ENCODE peak calls at places on chromosomes 11 and 22, in ten cellular contexts. U is fibroblast of mammary gland, Y is fibroblast of the aortic adventitia, N is cardiac muscle cell, I is uterus, B is PC-3, J is gastrocnemius medialis, M is AG10803, G is small intestine, V is stomach. W is an unnamed sample.

GRCh38 chr11:126886636-126887035 is 113.9 kb downstream of the KIRREL3 start:
- DNase-seq in U (no peak), Y (no peak), N (no peak), I (no peak), B (no peak), J (no peak), M (peak; percentile 36), G (no peak), V (no peak), W (no peak)

GRCh38 chr11:103624708-103625623 is 411.5 kb upstream of the DDI1 start:
- DNase-seq in U (peak; percentile 99), Y (peak; percentile 99), N (peak; percentile 93), I (no peak), B (peak; percentile 96), J (no peak), M (peak; percentile 97), G (no peak), V (no peak), W (no peak)

GRCh38 chr11:102513869-102514268 is 16.7 kb downstream of the MMP7 start:
- DNase-seq in U (peak; percentile 54), Y (peak; percentile 74), N (peak; percentile 48), I (peak; percentile 80), B (no peak), J (peak; percentile 56), M (peak; percentile 51), G (peak; percentile 74), V (no peak), W (peak; percentile 61)

GRCh38 chr11:33722579-33723234 is 13.5 kb downstream of the CD59 start:
- DNase-seq in U (peak; percentile 89), Y (peak; percentile 59), N (peak; percentile 32), I (no peak), B (peak; percentile 86), J (no peak), M (peak; percentile 74), G (no peak), V (no peak), W (peak; percentile 62)

GRCh38 chr22:24421428-24421931 is 5.9 kb upstream of the ADORA2A start:
- DNase-seq in U (no peak), Y (no peak), N (no peak), I (no peak), B (peak; percentile 14), J (no peak), M (no peak), G (peak; percentile 44), V (no peak), W (peak; percentile 49)

GRCh38 chr11:60964801-60965200 is 6.7 kb upstream of the CD6 start:
- DNase-seq in U (no peak), Y (no peak), N (no peak), I (no peak), B (no peak), J (no peak), M (no peak), G (no peak), V (no peak), W (no peak)

GRCh38 chr22:41822289-41823057 is 10.4 kb upstream of the SREBF2 start:
- DNase-seq in U (peak; percentile 85), Y (peak; percentile 73), N (peak; percentile 63), I (no peak), B (peak; percentile 91), J (no peak), M (peak; percentile 46), G (peak; percentile 85), V (no peak), W (no peak)

GRCh38 chr11:18455686-18456372 is at the start of gene LDHAL6A:
- DNase-seq in U (no peak), Y (no peak), N (no peak), I (no peak), B (no peak), J (no peak), M (no peak), G (no peak), V (no peak), W (no peak)

DNA sequence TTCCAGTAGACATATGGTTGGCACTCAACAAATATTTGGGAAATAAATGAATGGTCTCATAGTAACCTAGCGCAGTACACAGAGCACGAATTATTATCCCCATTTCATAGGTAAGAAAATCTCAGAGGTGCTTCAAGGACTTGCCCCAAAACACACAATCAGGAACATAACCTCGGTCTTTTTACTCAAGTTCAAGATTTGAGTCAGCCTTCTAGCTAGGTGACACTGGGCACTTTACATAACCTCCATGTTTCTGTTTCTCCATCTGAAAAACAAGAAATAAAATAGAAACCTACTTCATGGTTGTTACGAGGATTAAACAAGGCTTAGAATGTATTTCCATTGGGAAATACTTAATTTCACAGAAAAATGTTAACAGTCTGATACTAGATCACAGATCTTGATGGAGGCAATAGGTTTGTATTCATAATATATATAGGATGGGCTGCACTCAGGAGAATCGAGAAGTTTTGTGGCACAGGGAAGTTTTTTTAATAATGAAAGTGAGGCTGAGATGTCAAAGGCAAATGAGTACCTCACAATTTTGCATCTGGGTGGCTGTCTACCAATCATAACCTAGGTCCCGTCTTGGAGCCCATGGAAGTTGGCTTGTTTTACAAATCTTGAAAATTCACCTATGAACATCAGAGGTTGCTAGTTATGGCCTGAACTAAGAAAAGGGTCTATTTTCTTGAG is 147.4 kb upstream of the ZC3H12C start:
- DNase-seq in U (no peak), Y (no peak), N (no peak), I (no peak), B (peak; percentile 36), J (no peak), M (no peak), G (no peak), V (no peak), W (no peak)
- H3K4me3 ChIP-seq in U (no peak overlapping the region), Y (no peak overlapping the region), N (no peak overlapping the region), I (peak overlapping the region; percentile 17), B (peak overlapping the region; percentile 53), J (no peak overlapping the region), M (peak overlapping the region; percentile 5), G (no peak overlapping the region), V (peak overlapping the region; percentile 20), W (peak overlapping the region; percentile 54)

GRCh38 chr11:2302280-2302843 is 549 bp downstream of the TSPAN32 start:
- DNase-seq in U (no peak), Y (no peak), N (no peak), I (no peak), B (no peak), J (no peak), M (no peak), G (no peak), V (no peak), W (no peak)

GRCh38 chr11:2299773-2300172 is 1.9 kb downstream of the C11orf21 start:
- DNase-seq in U (no peak), Y (no peak), N (no peak), I (no peak), B (no peak), J (no peak), M (no peak), G (no peak), V (peak; percentile 19), W (no peak)

GRCh38 chr11:2300290-2300935 is 1.3 kb downstream of the C11orf21 start:
- DNase-seq in U (no peak), Y (no peak), N (no peak), I (no peak), B (no peak), J (no peak), M (no peak), G (no peak), V (peak; percentile 25), W (peak; percentile 47)

GRCh38 chr11:2301631-2302272 is at the start of the genes C11orf21 and TSPAN32:
- DNase-seq in U (no peak), Y (peak; percentile 17), N (peak; percentile 77), I (no peak), B (peak; percentile 9), J (peak; percentile 28), M (peak; percentile 44), G (peak; percentile 18), V (peak; percentile 69), W (no peak)

DNA sequence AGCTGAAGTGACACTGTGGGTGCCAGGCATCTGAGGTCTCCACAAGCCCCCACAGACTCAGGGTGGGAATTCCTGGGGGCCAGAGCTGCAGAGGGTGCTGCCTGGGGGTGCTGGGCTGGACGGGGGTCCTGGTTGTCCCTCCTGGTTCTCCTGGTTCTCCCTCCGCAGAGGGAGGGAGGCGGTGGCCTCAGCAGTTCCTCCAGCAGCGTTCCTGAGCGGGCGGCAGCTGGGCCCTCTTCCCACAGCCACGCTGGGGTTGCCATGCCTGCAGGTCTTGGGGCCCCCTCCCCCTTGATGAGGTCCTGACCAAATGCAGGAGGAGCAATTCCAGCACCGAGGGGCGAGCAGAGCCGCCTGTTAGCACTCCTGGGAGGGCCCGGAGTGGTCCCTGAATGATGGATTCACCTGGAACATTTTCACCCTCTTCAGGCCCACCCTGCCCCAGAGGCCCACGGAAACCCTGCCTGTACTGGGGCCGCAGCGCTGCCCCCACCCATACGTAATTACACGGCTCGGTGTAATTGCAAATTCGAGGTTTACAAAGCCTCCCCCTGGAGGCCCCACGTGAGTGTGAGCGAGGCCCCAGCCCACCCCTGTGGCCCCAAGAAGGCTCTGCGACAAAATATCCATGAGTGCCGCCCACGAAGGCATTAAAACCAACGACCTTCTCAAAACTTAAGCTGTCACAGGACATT is 635 bp downstream of the C11orf21 start:
- DNase-seq in U (no peak), Y (no peak), N (no peak), I (no peak), B (no peak), J (no peak), M (no peak), G (no peak), V (peak; percentile 23), W (no peak)
- H3K4me3 ChIP-seq in U (no peak overlapping the region), Y (no peak overlapping the region), N (no peak overlapping the region), I (no peak overlapping the region), B (no peak overlapping the region), J (no peak overlapping the region), M (no peak overlapping the region), G (peak overlapping the region; percentile 4), V (peak overlapping the region; percentile 24), W (no peak overlapping the region)

GRCh38 chr11:73236205-73236765 is 18.2 kb downstream of the P2RY2 start:
- DNase-seq in U (no peak), Y (no peak), N (no peak), I (no peak), B (no peak), J (peak; percentile 77), M (no peak), G (no peak), V (no peak), W (no peak)

GRCh38 chr11:73235236-73235786 is 17.2 kb downstream of the P2RY2 start:
- DNase-seq in U (no peak), Y (no peak), N (no peak), I (no peak), B (no peak), J (peak; percentile 72), M (no peak), G (no peak), V (no peak), W (peak; percentile 66)

GRCh38 chr11:73233704-73234402 is 15.8 kb downstream of the P2RY2 start:
- DNase-seq in U (no peak), Y (peak; percentile 12), N (peak; percentile 10), I (no peak), B (no peak), J (peak; percentile 23), M (no peak), G (no peak), V (no peak), W (no peak)

GRCh38 chr11:73233211-73233610 is 15.1 kb downstream of the P2RY2 start:
- DNase-seq in U (no peak), Y (no peak), N (no peak), I (no peak), B (no peak), J (peak; percentile 9), M (no peak), G (no peak), V (no peak), W (no peak)

DNA sequence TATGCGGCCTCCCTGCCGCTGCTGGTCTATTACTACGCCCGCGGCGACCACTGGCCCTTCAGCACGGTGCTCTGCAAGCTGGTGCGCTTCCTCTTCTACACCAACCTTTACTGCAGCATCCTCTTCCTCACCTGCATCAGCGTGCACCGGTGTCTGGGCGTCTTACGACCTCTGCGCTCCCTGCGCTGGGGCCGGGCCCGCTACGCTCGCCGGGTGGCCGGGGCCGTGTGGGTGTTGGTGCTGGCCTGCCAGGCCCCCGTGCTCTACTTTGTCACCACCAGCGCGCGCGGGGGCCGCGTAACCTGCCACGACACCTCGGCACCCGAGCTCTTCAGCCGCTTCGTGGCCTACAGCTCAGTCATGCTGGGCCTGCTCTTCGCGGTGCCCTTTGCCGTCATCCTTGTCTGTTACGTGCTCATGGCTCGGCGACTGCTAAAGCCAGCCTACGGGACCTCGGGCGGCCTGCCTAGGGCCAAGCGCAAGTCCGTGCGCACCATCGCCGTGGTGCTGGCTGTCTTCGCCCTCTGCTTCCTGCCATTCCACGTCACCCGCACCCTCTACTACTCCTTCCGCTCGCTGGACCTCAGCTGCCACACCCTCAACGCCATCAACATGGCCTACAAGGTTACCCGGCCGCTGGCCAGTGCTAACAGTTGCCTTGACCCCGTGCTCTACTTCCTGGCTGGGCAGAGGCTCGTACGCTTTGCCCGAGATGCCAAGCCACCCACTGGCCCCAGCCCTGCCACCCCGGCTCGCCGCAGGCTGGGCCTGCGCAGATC is 16.5 kb downstream of the P2RY2 start:
- DNase-seq in U (no peak), Y (no peak), N (no peak), I (no peak), B (no peak), J (peak; percentile 67), M (no peak), G (no peak), V (no peak), W (peak; percentile 70)
- H3K4me3 ChIP-seq in U (no peak overlapping the region), Y (no peak overlapping the region), N (no peak overlapping the region), I (no peak overlapping the region), B (no peak overlapping the region), J (no peak overlapping the region), M (no peak overlapping the region), G (no peak overlapping the region), V (no peak overlapping the region), W (no peak overlapping the region)

GRCh38 chr11:73204711-73205121 is 13.4 kb upstream of the P2RY2 start:
- DNase-seq in U (no peak), Y (no peak), N (no peak), I (no peak), B (no peak), J (peak; percentile 51), M (no peak), G (no peak), V (no peak), W (no peak)
- H3K4me3 ChIP-seq in U (no peak overlapping the region), Y (no peak overlapping the region), N (no peak overlapping the region), I (no peak overlapping the region), B (no peak overlapping the region), J (no peak overlapping the region), M (no peak overlapping the region), G (no peak overlapping the region), V (no peak overlapping the region), W (no peak overlapping the region)

W was measured in psoas muscle.